ENCODE peak calls at places on chromosome 9, in six cellular contexts. F is stimulated activated CD4-positive, alpha-beta T cell treated with anti-CD3 and anti-CD28 coated beads, Interleukin-2, amount 100 ng/mL, for 48 hours; B is NCI-H187; V is AG09319; W is GM04503; Z is progenitor cell of endocrine pancreas. I is an unnamed sample.

GRCh38 chr9:126973651-126974529 is 59.3 kb downstream of the RALGPS1 start:
- DNase-seq in B (no peak), Z (no peak), F (no peak), W (no peak), V (no peak), I (no peak)

GRCh38 chr9:133168432-133168831 is 4.7 kb upstream of the GBGT1 start:
- DNase-seq in V (no peak), B (no peak), W (no peak), Z (no peak), F (no peak), I (no peak)

GRCh38 chr9:109843651-109844050 is 63.7 kb downstream of the PALM2AKAP2 start:
- DNase-seq in B (no peak), V (no peak), Z (no peak), F (no peak), W (no peak), I (no peak)

GRCh38 chr9:121924700-121925099 is 168.4 kb downstream of the TTLL11 start:
- DNase-seq in F (no peak), Z (no peak), W (no peak), B (no peak), V (no peak), I (no peak)

GRCh38 chr9:96031366-96031824 is 155.9 kb downstream of the ERCC6L2 start:
- DNase-seq in B (no peak), Z (no peak), F (no peak), W (no peak), V (peak), I (no peak)

GRCh38 chr9:36935332-36935731 is 98.7 kb downstream of the PAX5 start:
- DNase-seq in B (no peak), W (no peak), V (no peak), F (no peak), Z (no peak), I (peak)

GRCh38 chr9:105693435-105694275 is 686 bp upstream of the TMEM38B start:
- DNase-seq in V (no peak), B (no peak), F (no peak), W (no peak), Z (no peak), I (peak)

GRCh38 chr9:137956688-137957385 is 79.3 kb downstream of the CACNA1B start:
- DNase-seq in F (no peak), V (no peak), B (no peak), W (no peak), Z (no peak), I (no peak)